ENCODE peak calls at places on chromosomes 5 and 9, in seven cellular contexts. D is AG04450; L is adrenal gland; J is ovary; V is A549; C is CD8-positive, alpha-beta T cell; N is stomach. Z is an unnamed sample.

GRCh38 chr9:36056896-36057295 is 20.2 kb downstream of the RECK start:
- DNase-seq in J (no peak), N (no peak), C (no peak), D (no peak), L (no peak), V (no peak), Z (no peak)

GRCh38 chr5:155019601-155020226 is 6.2 kb downstream of the KIF4B start:
- DNase-seq in D (no peak), J (no peak), V (no peak), N (no peak), C (no peak), L (no peak), Z (no peak)

GRCh38 chr5:169148066-169148740 is 152.7 kb downstream of the SLIT3 start:
- DNase-seq in L (no peak), V (no peak), C (no peak), N (no peak), D (no peak), J (no peak), Z (no peak)

GRCh38 chr5:33008751-33009418 is 297.8 kb downstream of the NPR3 start:
- DNase-seq in V (peak; percentile 11), D (no peak), J (no peak), N (no peak), C (no peak), L (no peak), Z (no peak)

GRCh38 chr9:76298497-76299144 is 95.6 kb downstream of the RFK start:
- DNase-seq in V (peak; percentile 24), L (no peak), C (no peak), N (no peak), J (no peak), D (no peak), Z (no peak)

GRCh38 chr5:106399381-106399780 is 1271.4 kb downstream of the EFNA5 start:
- DNase-seq in L (no peak), C (no peak), V (peak; percentile 24), J (no peak), N (no peak), D (no peak), Z (no peak)

GRCh38 chr9:74800226-74800625 is 87.5 kb downstream of the TRPM6 start:
- DNase-seq in C (no peak), N (no peak), D (no peak), J (no peak), V (no peak), L (no peak), Z (no peak)

GRCh38 chr9:106892632-106893031 is 29.7 kb downstream of the ZNF462 start:
- DNase-seq in N (no peak), J (peak; percentile 62), C (no peak), L (peak; percentile 76), D (peak; percentile 95), V (peak; percentile 90), Z (no peak)

GRCh38 chr9:20989923-20990341 is 41.5 kb downstream of the HACD4 start:
- DNase-seq in N (no peak), L (peak; percentile 50), C (no peak), D (no peak), J (no peak), V (no peak), Z (peak; percentile 81)

GRCh38 chr9:78622131-78622530 is 325.2 kb downstream of the PSAT1 start:
- DNase-seq in J (no peak), N (no peak), V (no peak), L (no peak), D (no peak), C (no peak), Z (no peak)

GRCh38 chr5:149857499-149857898 is 87.1 kb downstream of the PDE6A start:
- DNase-seq in D (no peak), N (peak; percentile 79), C (no peak), V (peak; percentile 58), J (peak; percentile 72), L (peak; percentile 99), Z (no peak)

GRCh38 chr5:60943624-60944023 is 1.2 kb downstream of the ERCC8 start:
- DNase-seq in J (no peak), C (no peak), V (no peak), L (no peak), D (no peak), N (no peak), Z (no peak)

GRCh38 chr9:106878943-106879916 is 16.3 kb downstream of the ZNF462 start:
- DNase-seq in L (peak; percentile 94), C (no peak), V (peak; percentile 37), D (peak; percentile 85), N (no peak), J (peak; percentile 82), Z (no peak)

GRCh38 chr5:148471379-148471778 is 87.6 kb downstream of the FBXO38 start:
- DNase-seq in L (no peak), J (no peak), D (no peak), N (no peak), C (no peak), V (no peak), Z (no peak)

GRCh38 chr5:11602298-11602697 is 301.9 kb downstream of the CTNND2 start:
- DNase-seq in C (no peak), J (no peak), V (no peak), L (no peak), N (no peak), D (no peak), Z (no peak)

GRCh38 chr9:72133365-72134035 is 15.7 kb upstream of the GDA start:
- DNase-seq in J (no peak), L (no peak), N (no peak), V (no peak), C (no peak), D (no peak), Z (no peak)

GRCh38 chr5:58077966-58078365 is 381.9 kb downstream of the PLK2 start:
- DNase-seq in L (no peak), V (no peak), C (no peak), D (no peak), N (no peak), J (no peak), Z (no peak)
- H3K27ac ChIP-seq in L (no peak overlapping the region), V (peak overlapping the region; percentile 6), C (no peak overlapping the region), D (no peak overlapping the region), N (no peak overlapping the region), J (no peak overlapping the region), Z (no peak overlapping the region)

DNA sequence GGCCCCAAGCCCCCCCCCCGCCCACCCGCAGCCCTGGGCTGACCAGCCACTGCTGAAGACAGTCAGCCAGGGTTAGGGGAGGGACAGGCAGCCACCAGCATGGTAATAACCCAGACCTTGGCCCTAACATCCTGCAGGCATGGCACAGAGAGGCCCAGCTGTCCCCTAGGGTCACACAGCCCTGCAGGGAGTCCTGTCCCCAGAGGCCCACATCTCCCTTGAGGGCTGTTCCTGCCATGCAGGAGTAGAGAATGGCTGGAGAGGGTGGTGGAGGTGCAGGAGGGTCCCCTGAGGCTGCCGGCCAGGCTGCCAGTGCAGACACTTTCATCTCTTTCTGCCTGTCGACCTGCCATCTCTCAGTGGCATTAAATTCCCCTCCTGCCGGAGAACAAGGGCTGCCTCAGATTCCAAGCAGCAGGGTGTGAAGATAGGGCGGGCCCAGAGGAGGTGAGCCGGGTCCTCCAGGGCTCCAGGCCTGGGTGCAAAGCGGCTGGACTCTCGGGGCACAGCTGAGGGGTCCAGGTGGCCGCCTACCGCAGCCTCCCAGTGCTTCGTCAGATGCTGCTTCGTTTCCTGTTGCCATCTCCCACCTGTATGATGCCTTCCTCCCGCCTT is 40.0 kb downstream of the CXXC5 start:
- DNase-seq in V (no peak), N (no peak), L (no peak), D (no peak), C (no peak), J (no peak), Z (no peak)
- H3K27ac ChIP-seq in V (peak overlapping the region; percentile 37), N (peak overlapping the region; percentile 69), L (no peak overlapping the region), D (no peak overlapping the region), C (no peak overlapping the region), J (no peak overlapping the region), Z (peak overlapping the region; percentile 100)

GRCh38 chr9:126516936-126517750 is 96.6 kb upstream of the LMX1B start:
- DNase-seq in J (no peak), N (no peak), V (peak; percentile 32), L (peak; percentile 43), C (peak; percentile 16), D (peak; percentile 58), Z (no peak)

GRCh38 chr9:126515873-126516505 is 97.7 kb upstream of the LMX1B start:
- DNase-seq in L (no peak), C (no peak), D (no peak), J (peak; percentile 18), V (no peak), N (no peak), Z (no peak)

GRCh38 chr9:126515001-126515872 is 98.5 kb upstream of the LMX1B start:
- DNase-seq in D (no peak), C (no peak), L (no peak), V (no peak), J (peak; percentile 28), N (no peak), Z (no peak)

GRCh38 chr9:126517751-126518261 is 95.9 kb upstream of the LMX1B start:
- DNase-seq in V (no peak), D (no peak), J (no peak), L (no peak), N (no peak), C (no peak), Z (no peak)

DNA sequence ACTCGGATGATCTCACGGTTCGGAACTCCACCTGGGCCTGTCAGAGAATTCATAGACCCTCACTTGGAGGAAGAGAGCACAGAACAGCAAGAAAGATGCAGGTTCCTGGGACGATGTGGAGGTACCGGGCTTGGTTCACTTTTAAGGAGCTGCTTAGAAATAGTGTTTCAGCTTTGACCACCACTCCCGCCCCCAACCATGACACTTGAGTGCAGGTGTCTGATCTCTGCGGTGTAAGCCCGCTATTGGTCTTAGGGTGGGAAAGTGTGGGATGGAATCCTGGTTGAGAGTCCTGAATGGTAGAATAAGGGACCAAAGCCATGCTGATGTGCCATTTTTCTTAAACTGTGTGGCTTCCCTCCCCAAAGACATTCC is 97.2 kb upstream of the LMX1B start:
- DNase-seq in D (no peak), V (no peak), J (no peak), C (no peak), N (no peak), L (no peak), Z (no peak)
- H3K27ac ChIP-seq in D (no peak overlapping the region), V (no peak overlapping the region), J (no peak overlapping the region), C (no peak overlapping the region), N (peak overlapping the region; percentile 80), L (no peak overlapping the region), Z (no peak overlapping the region)

GRCh38 chr5:112697301-112697700 is 40.4 kb upstream of the APC start:
- DNase-seq in J (no peak), D (no peak), L (no peak), V (no peak), C (no peak), N (no peak), Z (no peak)
- H3K27ac ChIP-seq in J (no peak overlapping the region), D (no peak overlapping the region), L (no peak overlapping the region), V (no peak overlapping the region), C (no peak overlapping the region), N (no peak overlapping the region), Z (no peak overlapping the region)

DNA sequence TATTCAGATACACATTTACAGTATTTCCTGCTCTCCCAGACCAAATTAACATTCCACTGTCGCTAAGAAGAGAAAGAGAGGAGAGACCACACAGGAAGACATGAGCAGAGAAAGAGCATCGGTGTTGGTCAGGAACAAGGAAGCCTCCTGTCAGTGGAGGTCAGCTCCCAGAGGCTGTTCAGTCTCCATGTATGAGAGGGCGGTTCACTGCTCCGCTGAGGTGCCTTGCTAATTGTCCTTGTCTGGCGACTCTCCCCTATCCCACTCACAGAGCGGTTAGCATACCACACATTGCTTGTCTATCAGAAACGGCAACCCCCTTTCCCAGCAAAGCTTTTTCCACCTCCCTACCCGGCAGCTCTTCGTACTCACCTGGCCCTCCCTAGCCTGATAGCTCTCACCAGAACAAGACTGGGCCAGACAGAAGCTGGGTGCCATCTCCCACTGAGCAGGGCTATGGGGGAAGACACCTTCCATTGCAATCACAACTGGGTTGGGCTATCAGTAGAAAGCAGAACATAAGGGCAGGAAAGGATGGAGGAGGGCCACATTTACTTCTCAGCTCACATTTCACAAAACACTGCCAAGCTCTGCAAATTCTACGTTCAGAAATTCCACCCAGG is 58.6 kb upstream of the LMNB1 start:
- DNase-seq in D (no peak), N (no peak), C (no peak), V (no peak), J (no peak), L (no peak), Z (no peak)
- H3K27ac ChIP-seq in D (no peak overlapping the region), N (no peak overlapping the region), C (no peak overlapping the region), V (no peak overlapping the region), J (no peak overlapping the region), L (no peak overlapping the region), Z (no peak overlapping the region)

Z was measured in substantia nigra.